ENCODE peak calls at places on chromosome X, in eight cellular contexts. One of them, this sample, is unnamed.

GRCh38 chrX:8851487-8851886 is 50.3 kb upstream of the FAM9A start:
- DNase-seq in iPS DF 6.9: no peak
- DNase-seq in stimulated activated CD4-positive, alpha-beta T cell treated with anti-CD3 and anti-CD28 coated beads, Interleukin-15, amount 100 ng/mL, for 24 hours: no peak
- DNase-seq in DND-41: no peak
- DNase-seq in T-helper 1 cell: no peak
- DNase-seq in pulmonary artery endothelial cell: no peak
- DNase-seq in AG08395: no peak
- DNase-seq in upper lobe of left lung: no peak
- DNase-seq in this sample: no peak

GRCh38 chrX:15056044-15056443 is 182.8 kb downstream of the MOSPD2 start:
- DNase-seq in iPS DF 6.9: no peak
- DNase-seq in stimulated activated CD4-positive, alpha-beta T cell treated with anti-CD3 and anti-CD28 coated beads, Interleukin-15, amount 100 ng/mL, for 24 hours: no peak
- DNase-seq in DND-41: no peak
- DNase-seq in T-helper 1 cell: no peak
- DNase-seq in pulmonary artery endothelial cell: no peak
- DNase-seq in AG08395: no peak
- DNase-seq in upper lobe of left lung: no peak
- DNase-seq in this sample: no peak

GRCh38 chrX:153633048-153633447 is 14.0 kb upstream of the DUSP9 start:
- DNase-seq in iPS DF 6.9: no peak
- DNase-seq in stimulated activated CD4-positive, alpha-beta T cell treated with anti-CD3 and anti-CD28 coated beads, Interleukin-15, amount 100 ng/mL, for 24 hours: no peak
- DNase-seq in DND-41: no peak
- DNase-seq in T-helper 1 cell: no peak
- DNase-seq in pulmonary artery endothelial cell: no peak
- DNase-seq in AG08395: no peak
- DNase-seq in upper lobe of left lung: no peak
- DNase-seq in this sample: no peak

GRCh38 chrX:10041383-10041782 is 74.2 kb downstream of the CLDN34 start:
- DNase-seq in iPS DF 6.9: no peak
- DNase-seq in stimulated activated CD4-positive, alpha-beta T cell treated with anti-CD3 and anti-CD28 coated beads, Interleukin-15, amount 100 ng/mL, for 24 hours: no peak
- DNase-seq in DND-41: no peak
- DNase-seq in T-helper 1 cell: no peak
- DNase-seq in pulmonary artery endothelial cell: no peak
- DNase-seq in AG08395: peak; percentile 27
- DNase-seq in upper lobe of left lung: no peak
- DNase-seq in this sample: no peak

GRCh38 chrX:91257388-91257787 is 177.3 kb upstream of the PABPC5 start:
- DNase-seq in iPS DF 6.9: no peak
- DNase-seq in stimulated activated CD4-positive, alpha-beta T cell treated with anti-CD3 and anti-CD28 coated beads, Interleukin-15, amount 100 ng/mL, for 24 hours: no peak
- DNase-seq in DND-41: no peak
- DNase-seq in T-helper 1 cell: no peak
- DNase-seq in pulmonary artery endothelial cell: no peak
- DNase-seq in AG08395: no peak
- DNase-seq in upper lobe of left lung: no peak
- DNase-seq in this sample: no peak

GRCh38 chrX:110414273-110414672 is 55.6 kb downstream of the RTL9 start:
- DNase-seq in iPS DF 6.9: no peak
- DNase-seq in stimulated activated CD4-positive, alpha-beta T cell treated with anti-CD3 and anti-CD28 coated beads, Interleukin-15, amount 100 ng/mL, for 24 hours: no peak
- DNase-seq in DND-41: no peak
- DNase-seq in T-helper 1 cell: no peak
- DNase-seq in pulmonary artery endothelial cell: no peak
- DNase-seq in AG08395: no peak
- DNase-seq in upper lobe of left lung: no peak
- DNase-seq in this sample: no peak

GRCh38 chrX:129945131-129945530 is 37.3 kb upstream of the BCORL1 start:
- DNase-seq in iPS DF 6.9: no peak
- DNase-seq in stimulated activated CD4-positive, alpha-beta T cell treated with anti-CD3 and anti-CD28 coated beads, Interleukin-15, amount 100 ng/mL, for 24 hours: no peak
- DNase-seq in DND-41: no peak
- DNase-seq in T-helper 1 cell: no peak
- DNase-seq in pulmonary artery endothelial cell: no peak
- DNase-seq in AG08395: peak; percentile 47
- DNase-seq in upper lobe of left lung: no peak
- DNase-seq in this sample: no peak

GRCh38 chrX:70656304-70656703 is 211.7 kb downstream of the DLG3 start:
- DNase-seq in iPS DF 6.9: no peak
- DNase-seq in stimulated activated CD4-positive, alpha-beta T cell treated with anti-CD3 and anti-CD28 coated beads, Interleukin-15, amount 100 ng/mL, for 24 hours: no peak
- DNase-seq in DND-41: no peak
- DNase-seq in T-helper 1 cell: no peak
- DNase-seq in pulmonary artery endothelial cell: no peak
- DNase-seq in AG08395: no peak
- DNase-seq in upper lobe of left lung: no peak
- DNase-seq in this sample: no peak

GRCh38 chrX:6679550-6679949 is 144.6 kb upstream of the VCX3A start:
- DNase-seq in iPS DF 6.9: no peak
- DNase-seq in stimulated activated CD4-positive, alpha-beta T cell treated with anti-CD3 and anti-CD28 coated beads, Interleukin-15, amount 100 ng/mL, for 24 hours: no peak
- DNase-seq in DND-41: no peak
- DNase-seq in T-helper 1 cell: no peak
- DNase-seq in pulmonary artery endothelial cell: no peak
- DNase-seq in AG08395: no peak
- DNase-seq in upper lobe of left lung: no peak
- DNase-seq in this sample: no peak

GRCh38 chrX:68928401-68928800 is 99.6 kb downstream of the EFNB1 start:
- DNase-seq in iPS DF 6.9: no peak
- DNase-seq in stimulated activated CD4-positive, alpha-beta T cell treated with anti-CD3 and anti-CD28 coated beads, Interleukin-15, amount 100 ng/mL, for 24 hours: no peak
- DNase-seq in DND-41: no peak
- DNase-seq in T-helper 1 cell: no peak
- DNase-seq in pulmonary artery endothelial cell: no peak
- DNase-seq in AG08395: no peak
- DNase-seq in upper lobe of left lung: no peak
- DNase-seq in this sample: no peak

GRCh38 chrX:2434764-2435163 is 66.0 kb downstream of the DHRSX start:
- DNase-seq in iPS DF 6.9: no peak
- DNase-seq in stimulated activated CD4-positive, alpha-beta T cell treated with anti-CD3 and anti-CD28 coated beads, Interleukin-15, amount 100 ng/mL, for 24 hours: no peak
- DNase-seq in DND-41: no peak
- DNase-seq in T-helper 1 cell: no peak
- DNase-seq in pulmonary artery endothelial cell: no peak
- DNase-seq in AG08395: no peak
- DNase-seq in upper lobe of left lung: no peak
- DNase-seq in this sample: no peak

GRCh38 chrX:115679460-115679859 is 118.5 kb downstream of the PLS3 start:
- DNase-seq in iPS DF 6.9: no peak
- DNase-seq in stimulated activated CD4-positive, alpha-beta T cell treated with anti-CD3 and anti-CD28 coated beads, Interleukin-15, amount 100 ng/mL, for 24 hours: no peak
- DNase-seq in DND-41: no peak
- DNase-seq in T-helper 1 cell: no peak
- DNase-seq in pulmonary artery endothelial cell: no peak
- DNase-seq in AG08395: peak; percentile 22
- DNase-seq in upper lobe of left lung: no peak
- DNase-seq in this sample: no peak

GRCh38 chrX:79270401-79270800 is 96.7 kb downstream of the ITM2A start:
- DNase-seq in iPS DF 6.9: peak; percentile 11
- DNase-seq in stimulated activated CD4-positive, alpha-beta T cell treated with anti-CD3 and anti-CD28 coated beads, Interleukin-15, amount 100 ng/mL, for 24 hours: peak; percentile 78
- DNase-seq in DND-41: peak; percentile 80
- DNase-seq in T-helper 1 cell: peak; percentile 44
- DNase-seq in pulmonary artery endothelial cell: no peak
- DNase-seq in AG08395: no peak
- DNase-seq in upper lobe of left lung: no peak
- DNase-seq in this sample: no peak

GRCh38 chrX:105662248-105662647 is 160.1 kb upstream of the NRK start:
- DNase-seq in iPS DF 6.9: no peak
- DNase-seq in stimulated activated CD4-positive, alpha-beta T cell treated with anti-CD3 and anti-CD28 coated beads, Interleukin-15, amount 100 ng/mL, for 24 hours: no peak
- DNase-seq in DND-41: no peak
- DNase-seq in T-helper 1 cell: no peak
- DNase-seq in pulmonary artery endothelial cell: no peak
- DNase-seq in AG08395: no peak
- DNase-seq in upper lobe of left lung: no peak
- DNase-seq in this sample: no peak

GRCh38 chrX:67636532-67636931 is 92.7 kb downstream of the AR start:
- DNase-seq in iPS DF 6.9: no peak
- DNase-seq in stimulated activated CD4-positive, alpha-beta T cell treated with anti-CD3 and anti-CD28 coated beads, Interleukin-15, amount 100 ng/mL, for 24 hours: no peak
- DNase-seq in DND-41: no peak
- DNase-seq in T-helper 1 cell: no peak
- DNase-seq in pulmonary artery endothelial cell: no peak
- DNase-seq in AG08395: no peak
- DNase-seq in upper lobe of left lung: no peak
- DNase-seq in this sample: no peak

GRCh38 chrX:109274806-109275205 is 207.1 kb downstream of the GUCY2F start:
- DNase-seq in iPS DF 6.9: no peak
- DNase-seq in stimulated activated CD4-positive, alpha-beta T cell treated with anti-CD3 and anti-CD28 coated beads, Interleukin-15, amount 100 ng/mL, for 24 hours: no peak
- DNase-seq in DND-41: no peak
- DNase-seq in T-helper 1 cell: no peak
- DNase-seq in pulmonary artery endothelial cell: no peak
- DNase-seq in AG08395: no peak
- DNase-seq in upper lobe of left lung: no peak
- DNase-seq in this sample: no peak

GRCh38 chrX:112646651-112647050 is 33.1 kb downstream of the LHFPL1 start:
- DNase-seq in iPS DF 6.9: no peak
- DNase-seq in stimulated activated CD4-positive, alpha-beta T cell treated with anti-CD3 and anti-CD28 coated beads, Interleukin-15, amount 100 ng/mL, for 24 hours: no peak
- DNase-seq in DND-41: no peak
- DNase-seq in T-helper 1 cell: no peak
- DNase-seq in pulmonary artery endothelial cell: no peak
- DNase-seq in AG08395: no peak
- DNase-seq in upper lobe of left lung: no peak
- DNase-seq in this sample: no peak

GRCh38 chrX:79366888-79367749 is at the start of gene ITM2A:
- DNase-seq in iPS DF 6.9: no peak
- DNase-seq in stimulated activated CD4-positive, alpha-beta T cell treated with anti-CD3 and anti-CD28 coated beads, Interleukin-15, amount 100 ng/mL, for 24 hours: peak; percentile 71
- DNase-seq in DND-41: no peak
- DNase-seq in T-helper 1 cell: peak; percentile 34
- DNase-seq in pulmonary artery endothelial cell: no peak
- DNase-seq in AG08395: no peak
- DNase-seq in upper lobe of left lung: peak; percentile 37
- DNase-seq in this sample: no peak

GRCh38 chrX:12685541-12685940 is 105.7 kb upstream of the PRPS2 start:
- DNase-seq in iPS DF 6.9: no peak
- DNase-seq in stimulated activated CD4-positive, alpha-beta T cell treated with anti-CD3 and anti-CD28 coated beads, Interleukin-15, amount 100 ng/mL, for 24 hours: no peak
- DNase-seq in DND-41: no peak
- DNase-seq in T-helper 1 cell: no peak
- DNase-seq in pulmonary artery endothelial cell: no peak
- DNase-seq in AG08395: peak; percentile 36
- DNase-seq in upper lobe of left lung: no peak
- DNase-seq in this sample: no peak

GRCh38 chrX:129932792-129933321 is 26.9 kb downstream of the UTP14A start:
- DNase-seq in iPS DF 6.9: no peak
- DNase-seq in stimulated activated CD4-positive, alpha-beta T cell treated with anti-CD3 and anti-CD28 coated beads, Interleukin-15, amount 100 ng/mL, for 24 hours: peak; percentile 17
- DNase-seq in DND-41: no peak
- DNase-seq in T-helper 1 cell: no peak
- DNase-seq in pulmonary artery endothelial cell: no peak
- DNase-seq in AG08395: no peak
- DNase-seq in upper lobe of left lung: no peak
- DNase-seq in this sample: no peak

GRCh38 chrX:29318051-29318450 is 730.8 kb downstream of the IL1RAPL1 start:
- DNase-seq in iPS DF 6.9: no peak
- DNase-seq in stimulated activated CD4-positive, alpha-beta T cell treated with anti-CD3 and anti-CD28 coated beads, Interleukin-15, amount 100 ng/mL, for 24 hours: no peak
- DNase-seq in DND-41: no peak
- DNase-seq in T-helper 1 cell: no peak
- DNase-seq in pulmonary artery endothelial cell: no peak
- DNase-seq in AG08395: peak; percentile 7
- DNase-seq in upper lobe of left lung: no peak
- DNase-seq in this sample: no peak

GRCh38 chrX:47530054-47530453 is 31.0 kb upstream of the ARAF start:
- DNase-seq in iPS DF 6.9: no peak
- DNase-seq in stimulated activated CD4-positive, alpha-beta T cell treated with anti-CD3 and anti-CD28 coated beads, Interleukin-15, amount 100 ng/mL, for 24 hours: no peak
- DNase-seq in DND-41: no peak
- DNase-seq in T-helper 1 cell: no peak
- DNase-seq in pulmonary artery endothelial cell: no peak
- DNase-seq in AG08395: no peak
- DNase-seq in upper lobe of left lung: no peak
- DNase-seq in this sample: no peak

GRCh38 chrX:40010550-40011364 is 87.0 kb downstream of the BCOR start:
- DNase-seq in iPS DF 6.9: no peak
- DNase-seq in stimulated activated CD4-positive, alpha-beta T cell treated with anti-CD3 and anti-CD28 coated beads, Interleukin-15, amount 100 ng/mL, for 24 hours: no peak
- DNase-seq in DND-41: peak; percentile 26
- DNase-seq in T-helper 1 cell: no peak
- DNase-seq in pulmonary artery endothelial cell: no peak
- DNase-seq in AG08395: no peak
- DNase-seq in upper lobe of left lung: peak; percentile 17
- DNase-seq in this sample: no peak

GRCh38 chrX:118383120-118383519 is 37.2 kb downstream of the WDR44 start:
- DNase-seq in iPS DF 6.9: no peak
- DNase-seq in stimulated activated CD4-positive, alpha-beta T cell treated with anti-CD3 and anti-CD28 coated beads, Interleukin-15, amount 100 ng/mL, for 24 hours: no peak
- DNase-seq in DND-41: no peak
- DNase-seq in T-helper 1 cell: no peak
- DNase-seq in pulmonary artery endothelial cell: no peak
- DNase-seq in AG08395: no peak
- DNase-seq in upper lobe of left lung: no peak
- DNase-seq in this sample: no peak

GRCh38 chrX:15674514-15674898 is 9.9 kb upstream of the CLTRN start:
- DNase-seq in iPS DF 6.9: peak; percentile 55
- DNase-seq in stimulated activated CD4-positive, alpha-beta T cell treated with anti-CD3 and anti-CD28 coated beads, Interleukin-15, amount 100 ng/mL, for 24 hours: peak; percentile 85
- DNase-seq in DND-41: no peak
- DNase-seq in T-helper 1 cell: peak; percentile 74
- DNase-seq in pulmonary artery endothelial cell: peak; percentile 90
- DNase-seq in AG08395: peak; percentile 97
- DNase-seq in upper lobe of left lung: no peak
- DNase-seq in this sample: peak; percentile 61

GRCh38 chrX:119698835-119699234 is 5.9 kb upstream of the SEPTIN6 start:
- DNase-seq in iPS DF 6.9: no peak
- DNase-seq in stimulated activated CD4-positive, alpha-beta T cell treated with anti-CD3 and anti-CD28 coated beads, Interleukin-15, amount 100 ng/mL, for 24 hours: no peak
- DNase-seq in DND-41: no peak
- DNase-seq in T-helper 1 cell: no peak
- DNase-seq in pulmonary artery endothelial cell: no peak
- DNase-seq in AG08395: peak; percentile 69
- DNase-seq in upper lobe of left lung: no peak
- DNase-seq in this sample: no peak

GRCh38 chrX:113157496-113157895 is 316.9 kb upstream of the AMOT start:
- DNase-seq in iPS DF 6.9: no peak
- DNase-seq in stimulated activated CD4-positive, alpha-beta T cell treated with anti-CD3 and anti-CD28 coated beads, Interleukin-15, amount 100 ng/mL, for 24 hours: no peak
- DNase-seq in DND-41: no peak
- DNase-seq in T-helper 1 cell: no peak
- DNase-seq in pulmonary artery endothelial cell: no peak
- DNase-seq in AG08395: no peak
- DNase-seq in upper lobe of left lung: no peak
- DNase-seq in this sample: no peak

GRCh38 chrX:85243761-85244410 is at the start of the genes SATL1 and ZNF711:
- DNase-seq in iPS DF 6.9: peak; percentile 54
- DNase-seq in stimulated activated CD4-positive, alpha-beta T cell treated with anti-CD3 and anti-CD28 coated beads, Interleukin-15, amount 100 ng/mL, for 24 hours: peak; percentile 26
- DNase-seq in DND-41: peak; percentile 85
- DNase-seq in T-helper 1 cell: no peak
- DNase-seq in pulmonary artery endothelial cell: no peak
- DNase-seq in AG08395: no peak
- DNase-seq in upper lobe of left lung: peak; percentile 82
- DNase-seq in this sample: no peak

GRCh38 chrX:20382518-20383291 is 116.0 kb upstream of the RPS6KA3 start:
- DNase-seq in iPS DF 6.9: no peak
- DNase-seq in stimulated activated CD4-positive, alpha-beta T cell treated with anti-CD3 and anti-CD28 coated beads, Interleukin-15, amount 100 ng/mL, for 24 hours: peak; percentile 47
- DNase-seq in DND-41: no peak
- DNase-seq in T-helper 1 cell: no peak
- DNase-seq in pulmonary artery endothelial cell: no peak
- DNase-seq in AG08395: peak; percentile 7
- DNase-seq in upper lobe of left lung: no peak
- DNase-seq in this sample: no peak

GRCh38 chrX:154750301-154751120 is at the start of gene GAB3:
- DNase-seq in iPS DF 6.9: no peak
- DNase-seq in stimulated activated CD4-positive, alpha-beta T cell treated with anti-CD3 and anti-CD28 coated beads, Interleukin-15, amount 100 ng/mL, for 24 hours: peak; percentile 53
- DNase-seq in DND-41: peak; percentile 45
- DNase-seq in T-helper 1 cell: peak; percentile 21
- DNase-seq in pulmonary artery endothelial cell: no peak
- DNase-seq in AG08395: no peak
- DNase-seq in upper lobe of left lung: peak; percentile 91
- DNase-seq in this sample: no peak

GRCh38 chrX:132631579-132632232 is 142.9 kb upstream of the MBNL3 start:
- DNase-seq in iPS DF 6.9: no peak
- DNase-seq in stimulated activated CD4-positive, alpha-beta T cell treated with anti-CD3 and anti-CD28 coated beads, Interleukin-15, amount 100 ng/mL, for 24 hours: no peak
- DNase-seq in DND-41: peak; percentile 9
- DNase-seq in T-helper 1 cell: no peak
- DNase-seq in pulmonary artery endothelial cell: no peak
- DNase-seq in AG08395: peak; percentile 57
- DNase-seq in upper lobe of left lung: no peak
- DNase-seq in this sample: no peak

GRCh38 chrX:136694491-136695087 is 46.6 kb downstream of the CD40LG start:
- DNase-seq in iPS DF 6.9: no peak
- DNase-seq in stimulated activated CD4-positive, alpha-beta T cell treated with anti-CD3 and anti-CD28 coated beads, Interleukin-15, amount 100 ng/mL, for 24 hours: peak; percentile 19
- DNase-seq in DND-41: peak; percentile 9
- DNase-seq in T-helper 1 cell: no peak
- DNase-seq in pulmonary artery endothelial cell: peak; percentile 5
- DNase-seq in AG08395: peak; percentile 68
- DNase-seq in upper lobe of left lung: no peak
- DNase-seq in this sample: no peak

GRCh38 chrX:115968436-115969252 is 201.9 kb upstream of the AGTR2 start:
- DNase-seq in iPS DF 6.9: peak; percentile 71
- DNase-seq in stimulated activated CD4-positive, alpha-beta T cell treated with anti-CD3 and anti-CD28 coated beads, Interleukin-15, amount 100 ng/mL, for 24 hours: no peak
- DNase-seq in DND-41: no peak
- DNase-seq in T-helper 1 cell: no peak
- DNase-seq in pulmonary artery endothelial cell: no peak
- DNase-seq in AG08395: no peak
- DNase-seq in upper lobe of left lung: peak; percentile 85
- DNase-seq in this sample: no peak

GRCh38 chrX:10496345-10496965 is 123.9 kb downstream of the MID1 start:
- DNase-seq in iPS DF 6.9: no peak
- DNase-seq in stimulated activated CD4-positive, alpha-beta T cell treated with anti-CD3 and anti-CD28 coated beads, Interleukin-15, amount 100 ng/mL, for 24 hours: no peak
- DNase-seq in DND-41: no peak
- DNase-seq in T-helper 1 cell: no peak
- DNase-seq in pulmonary artery endothelial cell: peak; percentile 68
- DNase-seq in AG08395: peak; percentile 59
- DNase-seq in upper lobe of left lung: no peak
- DNase-seq in this sample: no peak

This sample was measured in epithelial cell of prostate.